ENCODE peak calls at places on chromosome 11, in seven cellular contexts. A, J, D, F, P, S and X are unnamed samples.

GRCh38 chr11:6646040-6646439 is 9.6 kb downstream of the DCHS1 start:
- DNase-seq in D (no peak), A (no peak), P (no peak), J (no peak), S (no peak), F (no peak), X (no peak)

GRCh38 chr11:114180301-114181055 is 115.7 kb upstream of the NNMT start:
- DNase-seq in P (peak), A (peak), S (no peak), J (peak), F (no peak), D (peak), X (no peak)

GRCh38 chr11:65498042-65498726 is 661 bp upstream of the MALAT1 start:
- DNase-seq in D (no peak), F (peak), S (peak), A (no peak), J (peak), P (peak), X (no peak)

GRCh38 chr11:5620606-5621521 is 3.9 kb upstream of the TRIM34 start:
- DNase-seq in S (no peak), A (no peak), J (no peak), P (no peak), F (no peak), D (no peak), X (no peak)

GRCh38 chr11:66951927-66952337 is 6.3 kb downstream of the PC start:
- DNase-seq in J (no peak), P (no peak), F (no peak), A (no peak), D (no peak), S (no peak), X (peak)

GRCh38 chr11:76320929-76321328 is 60.0 kb downstream of the THAP12 start:
- DNase-seq in P (no peak), S (no peak), D (no peak), F (no peak), J (no peak), A (no peak), X (no peak)

GRCh38 chr11:57358543-57358961 is 20.4 kb downstream of the P2RX3 start:
- DNase-seq in S (no peak), F (no peak), P (no peak), D (no peak), A (no peak), J (no peak), X (no peak)

GRCh38 chr11:41206388-41206787 is 253.1 kb downstream of the LRRC4C start:
- DNase-seq in S (no peak), J (no peak), D (no peak), P (no peak), F (no peak), A (no peak), X (no peak)

GRCh38 chr11:91435694-91436375 is 788.8 kb upstream of the FAT3 start:
- DNase-seq in S (no peak), F (no peak), P (no peak), D (no peak), J (no peak), A (no peak), X (peak)

GRCh38 chr11:102599642-102600261 is 25.4 kb downstream of the MMP20 start:
- DNase-seq in D (no peak), S (no peak), P (no peak), J (peak), A (no peak), F (no peak), X (no peak)

GRCh38 chr11:17730137-17730536 is 4.4 kb upstream of the KCNC1 start:
- DNase-seq in S (no peak), F (no peak), P (no peak), J (no peak), D (no peak), A (no peak), X (no peak)

GRCh38 chr11:27451528-27451927 is 21.1 kb downstream of the LGR4 start:
- DNase-seq in A (no peak), P (no peak), S (no peak), J (no peak), F (no peak), D (no peak), X (no peak)

GRCh38 chr11:100777736-100778135 is 90.6 kb downstream of the ARHGAP42 start:
- DNase-seq in P (no peak), F (no peak), S (no peak), A (no peak), J (no peak), D (no peak), X (no peak)

GRCh38 chr11:130166457-130166784 is 6.8 kb downstream of the ST14 start:
- DNase-seq in A (no peak), S (no peak), J (no peak), D (no peak), P (peak), F (no peak), X (peak)

GRCh38 chr11:125494033-125494364 is 2.1 kb downstream of the FEZ1 start:
- DNase-seq in D (peak), S (no peak), F (no peak), P (no peak), J (no peak), A (no peak), X (no peak)

GRCh38 chr11:534592-535518 is 521 bp downstream of the HRAS start:
- DNase-seq in F (peak), D (no peak), J (peak), A (peak), S (peak), P (peak), X (no peak)

GRCh38 chr11:59802639-59803176 is 7.9 kb downstream of the MRPL16 start:
- DNase-seq in P (peak), J (peak), D (peak), A (peak), F (no peak), S (no peak), X (no peak)

GRCh38 chr11:49302360-49302759 is 94.0 kb upstream of the FOLH1 start:
- DNase-seq in S (no peak), J (no peak), A (no peak), P (no peak), F (no peak), D (no peak), X (no peak)

GRCh38 chr11:45432910-45433309 is 146.8 kb upstream of the SYT13 start:
- DNase-seq in J (no peak), D (no peak), S (no peak), F (no peak), P (no peak), A (no peak), X (no peak)

GRCh38 chr11:88332851-88333250 is 4.7 kb downstream of the CTSC start:
- DNase-seq in F (no peak), A (no peak), J (no peak), P (no peak), D (no peak), S (no peak), X (no peak)

GRCh38 chr11:17571431-17572358 is 24.6 kb downstream of the OTOG start:
- DNase-seq in D (no peak), P (no peak), J (no peak), A (no peak), S (no peak), F (no peak), X (no peak)

GRCh38 chr11:93145381-93145780 is 52.4 kb downstream of the SLC36A4 start:
- DNase-seq in F (no peak), S (no peak), J (no peak), D (no peak), P (no peak), A (no peak), X (no peak)

GRCh38 chr11:9626778-9627394 is 37.0 kb upstream of the SWAP70 start:
- DNase-seq in J (no peak), A (peak), F (no peak), S (no peak), D (no peak), P (no peak), X (no peak)